ENCODE peak calls at places on chromosomes 11 and 22, in six cellular contexts. One of them, this sample, is unnamed.

GRCh38 chr22:19122752-19123492 is 710 bp upstream of the DGCR2 start:
- DNase-seq in choroid plexus epithelial cell: peak; percentile 38
- DNase-seq in WERI-Rb-1: peak; percentile 27
- DNase-seq in progenitor cell of endocrine pancreas: no peak
- DNase-seq in left kidney: no peak
- DNase-seq in NCI-H1930: no peak
- DNase-seq in this sample: no peak

GRCh38 chr22:42388130-42388797 is 43.9 kb downstream of the NFAM1 start:
- DNase-seq in NCI-H1930: peak; percentile 58
- DNase-seq in WERI-Rb-1: peak; percentile 94
- DNase-seq in progenitor cell of endocrine pancreas: no peak
- DNase-seq in choroid plexus epithelial cell: peak; percentile 11
- DNase-seq in left kidney: peak; percentile 95
- DNase-seq in this sample: peak; percentile 13

GRCh38 chr11:64358907-64359711 is at the start of gene RPS6KA4:
- DNase-seq in progenitor cell of endocrine pancreas: no peak
- DNase-seq in NCI-H1930: peak; percentile 65
- DNase-seq in WERI-Rb-1: no peak
- DNase-seq in choroid plexus epithelial cell: peak; percentile 64
- DNase-seq in left kidney: peak; percentile 84
- DNase-seq in this sample: peak; percentile 48

GRCh38 chr22:29555065-29555644 is 1.6 kb upstream of the THOC5 start:
- DNase-seq in left kidney: no peak
- DNase-seq in WERI-Rb-1: no peak
- DNase-seq in choroid plexus epithelial cell: no peak
- DNase-seq in NCI-H1930: no peak
- DNase-seq in progenitor cell of endocrine pancreas: no peak
- DNase-seq in this sample: no peak

GRCh38 chr11:112391086-112391485 is 130.4 kb upstream of the PLET1 start:
- DNase-seq in progenitor cell of endocrine pancreas: no peak
- DNase-seq in choroid plexus epithelial cell: no peak
- DNase-seq in left kidney: no peak
- DNase-seq in NCI-H1930: no peak
- DNase-seq in WERI-Rb-1: no peak
- DNase-seq in this sample: no peak

GRCh38 chr11:62573006-62573591 is 592 bp downstream of the EEF1G start:
- DNase-seq in choroid plexus epithelial cell: peak; percentile 45
- DNase-seq in WERI-Rb-1: no peak
- DNase-seq in left kidney: no peak
- DNase-seq in NCI-H1930: no peak
- DNase-seq in progenitor cell of endocrine pancreas: no peak
- DNase-seq in this sample: no peak

GRCh38 chr11:76598426-76598839 is 72.1 kb downstream of the LRRC32 start:
- DNase-seq in NCI-H1930: peak; percentile 13
- DNase-seq in left kidney: peak; percentile 47
- DNase-seq in WERI-Rb-1: peak; percentile 58
- DNase-seq in progenitor cell of endocrine pancreas: no peak
- DNase-seq in choroid plexus epithelial cell: peak; percentile 65
- DNase-seq in this sample: peak; percentile 64

GRCh38 chr11:62953811-62954210 is 31.0 kb downstream of the SLC22A6 start:
- DNase-seq in NCI-H1930: no peak
- DNase-seq in left kidney: no peak
- DNase-seq in WERI-Rb-1: no peak
- DNase-seq in progenitor cell of endocrine pancreas: no peak
- DNase-seq in choroid plexus epithelial cell: no peak
- DNase-seq in this sample: peak; percentile 58

GRCh38 chr22:47300698-47301405 is 538.4 kb downstream of the TBC1D22A start:
- DNase-seq in progenitor cell of endocrine pancreas: no peak
- DNase-seq in choroid plexus epithelial cell: no peak
- DNase-seq in WERI-Rb-1: no peak
- DNase-seq in NCI-H1930: no peak
- DNase-seq in left kidney: no peak
- DNase-seq in this sample: no peak

GRCh38 chr11:8715501-8715900 is 32.9 kb downstream of the RPL27A start:
- DNase-seq in choroid plexus epithelial cell: no peak
- DNase-seq in WERI-Rb-1: no peak
- DNase-seq in progenitor cell of endocrine pancreas: no peak
- DNase-seq in left kidney: no peak
- DNase-seq in NCI-H1930: no peak
- DNase-seq in this sample: no peak

GRCh38 chr22:24685804-24686203 is 82.8 kb downstream of the GGT1 start:
- DNase-seq in left kidney: peak; percentile 66
- DNase-seq in NCI-H1930: no peak
- DNase-seq in choroid plexus epithelial cell: peak; percentile 48
- DNase-seq in progenitor cell of endocrine pancreas: no peak
- DNase-seq in WERI-Rb-1: no peak
- DNase-seq in this sample: no peak

GRCh38 chr11:65376138-65376713 is 6.2 kb downstream of the SLC25A45 start:
- DNase-seq in WERI-Rb-1: no peak
- DNase-seq in left kidney: no peak
- DNase-seq in NCI-H1930: no peak
- DNase-seq in choroid plexus epithelial cell: no peak
- DNase-seq in progenitor cell of endocrine pancreas: no peak
- DNase-seq in this sample: no peak

GRCh38 chr22:27965547-27965946 is 46.5 kb upstream of the PITPNB start:
- DNase-seq in left kidney: no peak
- DNase-seq in choroid plexus epithelial cell: peak; percentile 30
- DNase-seq in WERI-Rb-1: no peak
- DNase-seq in progenitor cell of endocrine pancreas: no peak
- DNase-seq in NCI-H1930: no peak
- DNase-seq in this sample: no peak

GRCh38 chr11:130178441-130178971 is 18.9 kb downstream of the ST14 start:
- DNase-seq in left kidney: peak; percentile 9
- DNase-seq in WERI-Rb-1: no peak
- DNase-seq in progenitor cell of endocrine pancreas: no peak
- DNase-seq in NCI-H1930: no peak
- DNase-seq in choroid plexus epithelial cell: no peak
- DNase-seq in this sample: no peak